ENCODE peak calls at places on chromosomes 2 and 18, in five cellular contexts. One of them, this sample, is unnamed.

GRCh38 chr2:121075006-121075545 is 209.9 kb downstream of the TFCP2L1 start:
- DNase-seq in CD8-positive, alpha-beta T cell: no peak
- DNase-seq in mesothelial cell of epicardium: no peak
- DNase-seq in hepatocyte: peak
- DNase-seq in ELR: peak
- DNase-seq in this sample: peak

GRCh38 chr2:17747684-17748452 is 5.7 kb downstream of the SMC6 start:
- DNase-seq in CD8-positive, alpha-beta T cell: no peak
- DNase-seq in mesothelial cell of epicardium: no peak
- DNase-seq in hepatocyte: no peak
- DNase-seq in ELR: peak
- DNase-seq in this sample: peak

GRCh38 chr2:235493775-235494715 is at the start of gene AGAP1:
- DNase-seq in CD8-positive, alpha-beta T cell: peak
- DNase-seq in mesothelial cell of epicardium: peak
- DNase-seq in hepatocyte: peak
- DNase-seq in ELR: peak
- DNase-seq in this sample: peak

GRCh38 chr2:127035212-127035611 is 71.7 kb downstream of the BIN1 start:
- DNase-seq in CD8-positive, alpha-beta T cell: no peak
- DNase-seq in mesothelial cell of epicardium: no peak
- DNase-seq in hepatocyte: no peak
- DNase-seq in ELR: no peak
- DNase-seq in this sample: no peak

GRCh38 chr2:156653670-156654069 is 217.5 kb downstream of the GPD2 start:
- DNase-seq in CD8-positive, alpha-beta T cell: no peak
- DNase-seq in mesothelial cell of epicardium: no peak
- DNase-seq in hepatocyte: no peak
- DNase-seq in ELR: no peak
- DNase-seq in this sample: no peak

GRCh38 chr2:45114221-45114955 is 105.1 kb upstream of the SIX2 start:
- DNase-seq in CD8-positive, alpha-beta T cell: no peak
- DNase-seq in mesothelial cell of epicardium: no peak
- DNase-seq in hepatocyte: no peak
- DNase-seq in ELR: no peak
- DNase-seq in this sample: no peak

GRCh38 chr2:122132292-122132691 is 376.8 kb downstream of the TSN start:
- DNase-seq in CD8-positive, alpha-beta T cell: no peak
- DNase-seq in mesothelial cell of epicardium: no peak
- DNase-seq in hepatocyte: no peak
- DNase-seq in ELR: no peak
- DNase-seq in this sample: no peak

GRCh38 chr2:179344970-179345369 is 80.3 kb upstream of the SESTD1 start:
- DNase-seq in CD8-positive, alpha-beta T cell: no peak
- DNase-seq in mesothelial cell of epicardium: no peak
- DNase-seq in hepatocyte: no peak
- DNase-seq in ELR: no peak
- DNase-seq in this sample: no peak

GRCh38 chr18:41096504-41096903 is 858.5 kb upstream of the PIK3C3 start:
- DNase-seq in CD8-positive, alpha-beta T cell: no peak
- DNase-seq in mesothelial cell of epicardium: no peak
- DNase-seq in hepatocyte: peak
- DNase-seq in ELR: peak
- DNase-seq in this sample: peak